ENCODE peak calls at places on chromosomes 2 and 18, in seven cellular contexts. F is A549; G is heart right ventricle; P is left lung; J is suprapubic skin; X is AG04449; V is CD8-positive, alpha-beta memory T cell. H is an unnamed sample.

GRCh38 chr2:167726788-167727187 is 520.6 kb downstream of the STK39 start:
- DNase-seq in F (no peak), G (no peak), P (no peak), J (no peak), X (no peak), V (no peak), H (no peak)

GRCh38 chr2:63440612-63441011 is 147.7 kb downstream of the WDPCP start:
- DNase-seq in F (no peak), G (no peak), P (no peak), J (no peak), X (no peak), V (no peak), H (peak)

GRCh38 chr2:39640107-39640506 is 25.6 kb upstream of the TMEM178A start:
- DNase-seq in F (no peak), G (peak), P (no peak), J (no peak), X (no peak), V (no peak), H (no peak)

GRCh38 chr18:78786776-78787175 is 192.8 kb upstream of the SALL3 start:
- DNase-seq in F (no peak), G (no peak), P (no peak), J (no peak), X (no peak), V (no peak), H (no peak)

GRCh38 chr2:148781544-148781943 is 93.5 kb upstream of the KIF5C start:
- DNase-seq in F (no peak), G (no peak), P (no peak), J (no peak), X (no peak), V (no peak), H (no peak)

GRCh38 chr2:174561283-174562275 is 36.0 kb downstream of the WIPF1 start:
- DNase-seq in F (no peak), G (peak), P (no peak), J (no peak), X (no peak), V (no peak), H (no peak)

GRCh38 chr18:55220523-55220922 is 261.3 kb upstream of the CCDC68 start:
- DNase-seq in F (no peak), G (no peak), P (no peak), J (no peak), X (no peak), V (no peak), H (no peak)

GRCh38 chr18:67483237-67483636 is 33.3 kb downstream of the DSEL start:
- DNase-seq in F (no peak), G (no peak), P (no peak), J (no peak), X (no peak), V (no peak), H (no peak)

GRCh38 chr2:44045061-44045460 is 49.3 kb upstream of the LRPPRC start:
- DNase-seq in F (no peak), G (no peak), P (no peak), J (no peak), X (no peak), V (no peak), H (no peak)

GRCh38 chr2:191245869-191246531 is 796 bp downstream of the MYO1B start:
- DNase-seq in F (peak), G (peak), P (peak), J (peak), X (no peak), V (no peak), H (peak)

GRCh38 chr2:150486539-150487484 is 655 bp downstream of the RND3 start:
- DNase-seq in F (no peak), G (no peak), P (no peak), J (peak), X (no peak), V (no peak), H (no peak)

GRCh38 chr2:15242936-15243461 is 318.1 kb downstream of the NBAS start:
- DNase-seq in F (no peak), G (no peak), P (no peak), J (no peak), X (no peak), V (no peak), H (no peak)

GRCh38 chr2:171490577-171490976 is 31.7 kb upstream of the CYBRD1 start:
- DNase-seq in F (no peak), G (no peak), P (no peak), J (no peak), X (no peak), V (no peak), H (no peak)

GRCh38 chr2:230160112-230160660 is 59.6 kb downstream of the SP110 start:
- DNase-seq in F (peak), G (peak), P (peak), J (no peak), X (no peak), V (peak), H (peak)

GRCh38 chr2:197205590-197206215 is 104.9 kb downstream of the ANKRD44 start:
- DNase-seq in F (no peak), G (no peak), P (no peak), J (no peak), X (no peak), V (peak), H (no peak)

GRCh38 chr2:127576433-127577207 is 41.1 kb downstream of the MYO7B start:
- DNase-seq in F (no peak), G (peak), P (no peak), J (no peak), X (peak), V (no peak), H (peak)

GRCh38 chr18:75200071-75200470 is 8.9 kb downstream of the PTGR3 start:
- DNase-seq in F (no peak), G (no peak), P (no peak), J (no peak), X (no peak), V (no peak), H (no peak)

GRCh38 chr18:3541549-3542386 is 91.8 kb downstream of the TGIF1 start:
- DNase-seq in F (no peak), G (no peak), P (no peak), J (no peak), X (no peak), V (no peak), H (no peak)

GRCh38 chr2:33104052-33104623 is 157.4 kb downstream of the LTBP1 start:
- DNase-seq in F (no peak), G (no peak), P (no peak), J (no peak), X (no peak), V (no peak), H (no peak)

GRCh38 chr2:172307800-172308199 is 119.6 kb upstream of the ITGA6 start:
- DNase-seq in F (no peak), G (peak), P (no peak), J (no peak), X (no peak), V (no peak), H (no peak)

GRCh38 chr2:134669731-134670669 is 48.8 kb downstream of the TMEM163 start:
- DNase-seq in F (no peak), G (no peak), P (peak), J (no peak), X (no peak), V (peak), H (no peak)

GRCh38 chr2:241659150-241659739 is 21.8 kb downstream of the ATG4B start:
- DNase-seq in F (peak), G (peak), P (no peak), J (no peak), X (no peak), V (no peak), H (peak)

GRCh38 chr18:74546751-74547530 is 12.6 kb downstream of the CNDP1 start:
- DNase-seq in F (no peak), G (peak), P (no peak), J (no peak), X (no peak), V (no peak), H (no peak)

GRCh38 chr2:101770672-101771071 is 73.2 kb downstream of the MAP4K4 start:
- DNase-seq in F (peak), G (no peak), P (no peak), J (no peak), X (no peak), V (no peak), H (peak)

GRCh38 chr2:65228249-65228750 is 669 bp downstream of the ACTR2 start:
- DNase-seq in F (no peak), G (no peak), P (no peak), J (no peak), X (no peak), V (peak), H (no peak)

GRCh38 chr2:65227471-65228248 is at the start of gene ACTR2:
- DNase-seq in F (peak), G (peak), P (peak), J (peak), X (peak), V (peak), H (peak)

GRCh38 chr2:65231121-65231520 is 3.5 kb downstream of the ACTR2 start:
- DNase-seq in F (no peak), G (no peak), P (no peak), J (no peak), X (no peak), V (no peak), H (no peak)

GRCh38 chr2:65232636-65233035 is 5.0 kb downstream of the ACTR2 start:
- DNase-seq in F (no peak), G (no peak), P (no peak), J (no peak), X (peak), V (no peak), H (no peak)

DNA sequence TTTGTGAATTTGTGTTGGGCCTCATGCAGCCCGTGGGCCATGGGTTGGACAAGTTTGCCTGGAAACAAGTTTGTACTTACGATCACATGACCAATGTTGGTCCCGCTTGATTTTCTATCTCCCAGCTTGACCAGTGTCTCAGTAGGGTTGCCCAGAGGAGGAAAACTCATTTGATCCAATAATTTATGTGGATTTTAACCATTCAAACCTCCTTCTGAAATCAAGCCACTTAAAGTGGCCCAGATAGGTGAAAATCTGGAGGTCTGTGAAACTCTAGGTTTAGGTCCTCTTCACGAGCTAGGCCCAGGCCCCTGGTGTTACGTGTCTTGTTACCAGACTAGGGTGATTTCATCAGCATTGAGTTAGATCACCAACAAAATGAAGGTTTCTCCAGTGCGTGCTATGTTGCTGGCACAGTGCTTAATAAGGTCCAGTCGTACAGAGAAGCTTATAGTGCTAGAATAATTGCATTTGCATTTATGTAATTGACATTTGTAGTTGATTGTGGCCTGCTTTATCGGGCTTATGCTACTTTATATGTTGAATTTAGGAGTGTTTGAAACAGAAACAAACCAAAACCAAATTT is 4.4 kb downstream of the ACTR2 start:
- DNase-seq in F (no peak), G (no peak), P (no peak), J (no peak), X (no peak), V (no peak), H (peak)
- H3K4me3 ChIP-seq in F (no peak), G (no peak), P (no peak), J (no peak), X (no peak), V (peak), H (no peak)

GRCh38 chr2:106521016-106521415 is 33.9 kb downstream of the CD8B2 start:
- DNase-seq in F (no peak), G (no peak), P (no peak), J (no peak), X (no peak), V (no peak), H (no peak)

GRCh38 chr2:106516864-106517263 is 29.7 kb downstream of the CD8B2 start:
- DNase-seq in F (no peak), G (no peak), P (no peak), J (no peak), X (no peak), V (no peak), H (no peak)

GRCh38 chr2:106517329-106517728 is 30.2 kb downstream of the CD8B2 start:
- DNase-seq in F (no peak), G (no peak), P (no peak), J (no peak), X (no peak), V (no peak), H (no peak)

GRCh38 chr2:106519767-106520166 is 32.6 kb downstream of the CD8B2 start:
- DNase-seq in F (no peak), G (no peak), P (no peak), J (no peak), X (no peak), V (no peak), H (no peak)

GRCh38 chr2:106516436-106516835 is 29.3 kb downstream of the CD8B2 start:
- DNase-seq in F (no peak), G (no peak), P (no peak), J (no peak), X (no peak), V (no peak), H (no peak)
- H3K4me3 ChIP-seq in F (no peak), G (no peak), P (no peak), J (no peak), X (no peak), V (no peak), H (no peak)

GRCh38 chr18:59269563-59270214 is 3.6 kb downstream of the RAX start:
- DNase-seq in F (no peak), G (no peak), P (no peak), J (no peak), X (no peak), V (no peak), H (no peak)
- H3K4me3 ChIP-seq in F (peak), G (no peak), P (no peak), J (peak), X (no peak), V (no peak), H (no peak)

GRCh38 chr2:142131016-142131714 is at the start of gene LRP1B:
- DNase-seq in F (no peak), G (no peak), P (no peak), J (no peak), X (no peak), V (no peak), H (peak)
- H3K4me3 ChIP-seq in F (peak), G (peak), P (peak), J (peak), X (peak), V (no peak), H (peak)

DNA sequence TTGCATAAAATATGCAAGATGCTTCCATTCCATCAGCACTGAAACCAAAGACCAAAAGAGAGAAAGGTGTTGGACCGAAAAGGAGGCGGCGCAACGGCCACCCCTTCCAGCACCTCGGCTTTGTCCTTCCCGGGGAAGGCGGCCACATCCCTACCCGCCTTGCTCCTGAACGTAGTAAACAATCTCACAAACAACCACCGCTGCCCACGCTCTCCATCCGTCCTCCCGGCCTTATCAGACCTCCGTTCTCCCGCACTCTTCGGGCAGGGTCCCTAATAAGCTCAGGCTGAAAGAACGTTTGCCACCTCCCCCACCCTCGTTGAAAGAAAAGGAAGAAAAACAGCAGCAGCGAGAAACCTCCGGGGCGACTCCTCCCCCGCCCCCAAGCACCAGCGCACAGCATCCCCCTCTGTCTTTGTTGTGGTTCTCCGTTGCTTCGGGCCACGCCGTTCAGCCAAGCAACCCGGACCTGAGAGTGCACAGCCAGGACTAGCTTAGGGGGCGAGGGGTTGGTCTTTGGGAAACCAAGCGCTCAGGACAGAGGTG is 4.4 kb downstream of the EVX2 start:
- DNase-seq in F (peak), G (no peak), P (no peak), J (no peak), X (no peak), V (no peak), H (no peak)
- H3K4me3 ChIP-seq in F (peak), G (peak), P (no peak), J (peak), X (no peak), V (no peak), H (no peak)

DNA sequence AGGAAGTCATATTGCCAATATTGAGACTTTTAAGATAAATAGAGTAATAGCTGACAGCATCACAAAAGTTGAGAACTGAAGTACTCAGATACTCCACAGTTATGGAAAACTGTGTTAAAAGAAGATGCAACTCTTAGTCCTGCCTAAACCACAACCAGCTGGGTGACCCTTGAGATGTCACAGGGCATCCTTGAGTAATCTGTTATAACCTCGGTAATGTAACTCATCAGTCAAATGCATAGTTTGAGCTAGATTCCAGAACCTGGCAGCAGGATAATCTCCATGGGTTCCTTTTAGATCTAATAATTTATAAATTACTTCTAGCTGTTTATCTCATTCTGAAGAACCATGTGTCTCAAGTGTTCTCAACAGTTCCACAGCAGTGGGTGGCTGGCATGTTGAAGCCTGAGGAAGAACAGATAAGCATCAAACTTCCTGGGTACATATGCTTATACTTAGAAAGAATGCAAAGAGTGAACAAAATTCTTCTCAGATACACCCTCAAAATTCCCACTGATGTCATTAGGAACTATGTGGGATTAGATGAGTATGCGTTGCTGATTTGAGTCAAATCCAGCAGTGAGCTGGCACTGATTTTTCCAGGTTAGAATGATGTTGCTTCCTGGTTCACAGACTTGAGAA is 304.1 kb upstream of the ERBB4 start:
- DNase-seq in F (no peak), G (no peak), P (no peak), J (no peak), X (peak), V (no peak), H (peak)
- H3K4me3 ChIP-seq in F (no peak), G (no peak), P (no peak), J (no peak), X (no peak), V (no peak), H (no peak)

GRCh38 chr2:55843096-55843991 is 80.2 kb downstream of the EFEMP1 start:
- DNase-seq in F (peak), G (no peak), P (peak), J (no peak), X (peak), V (no peak), H (peak)
- H3K4me3 ChIP-seq in F (peak), G (no peak), P (no peak), J (no peak), X (no peak), V (no peak), H (no peak)

GRCh38 chr2:120254178-120254577 is 1.5 kb downstream of the RALB start:
- DNase-seq in F (no peak), G (no peak), P (no peak), J (no peak), X (no peak), V (no peak), H (no peak)
- H3K4me3 ChIP-seq in F (peak), G (peak), P (peak), J (peak), X (peak), V (peak), H (peak)

H was measured in brain microvascular endothelial cell.